ENCODE peak calls at places on chromosomes 2 and 18, in six cellular contexts. H, A, I, C, Q and V are unnamed samples.

GRCh38 chr2:26175191-26175715 is 2.4 kb downstream of the GAREM2 start:
- DNase-seq in I (no peak), A (no peak), Q (no peak), H (no peak), C (no peak), V (no peak)

GRCh38 chr18:55384115-55384514 is 203.9 kb downstream of the TCF4 start:
- DNase-seq in C (no peak), A (no peak), I (no peak), H (no peak), Q (no peak), V (no peak)

GRCh38 chr2:189841019-189841418 is 56.8 kb downstream of the PMS1 start:
- DNase-seq in Q (no peak), C (no peak), H (no peak), A (no peak), I (no peak), V (no peak)

GRCh38 chr2:27323592-27324285 is 842 bp upstream of the MPV17 start:
- DNase-seq in I (no peak), A (no peak), H (no peak), C (no peak), Q (no peak), V (no peak)

GRCh38 chr2:231684314-231685223 is 23.8 kb upstream of the PTMA start:
- DNase-seq in A (no peak), C (no peak), I (no peak), Q (no peak), H (no peak), V (no peak)

GRCh38 chr2:241701155-241701404 is 759 bp upstream of the ING5 start:
- DNase-seq in C (no peak), A (no peak), I (no peak), H (peak; percentile 73), Q (no peak), V (no peak)

GRCh38 chr2:154992826-154993225 is 294.3 kb downstream of the KCNJ3 start:
- DNase-seq in I (no peak), Q (no peak), C (no peak), A (no peak), H (no peak), V (no peak)

GRCh38 chr18:36454848-36455458 is 157.4 kb downstream of the FHOD3 start:
- DNase-seq in Q (no peak), C (no peak), I (no peak), H (no peak), A (no peak), V (no peak)

GRCh38 chr2:219912530-219912929 is 285.1 kb downstream of the SLC4A3 start:
- DNase-seq in Q (no peak), C (no peak), A (no peak), I (no peak), H (peak; percentile 62), V (no peak)

GRCh38 chr2:128177315-128177714 is 86.3 kb downstream of the UGGT1 start:
- DNase-seq in H (no peak), C (no peak), I (no peak), Q (no peak), A (no peak), V (no peak)

GRCh38 chr18:29436459-29436858 is 1259.5 kb upstream of the CDH2 start:
- DNase-seq in C (no peak), Q (no peak), I (no peak), A (no peak), H (no peak), V (no peak)

GRCh38 chr2:231487197-231487596 is 22.9 kb upstream of the NCL start:
- DNase-seq in Q (no peak), C (no peak), H (no peak), A (no peak), I (no peak), V (no peak)

GRCh38 chr2:53520630-53520940 is 247.0 kb upstream of the CHAC2 start:
- DNase-seq in Q (no peak), A (no peak), I (no peak), C (no peak), H (no peak), V (no peak)

GRCh38 chr2:46549159-46549902 is 70.0 kb downstream of the TMEM247 start:
- DNase-seq in H (no peak), I (no peak), Q (no peak), C (no peak), A (no peak), V (no peak)

GRCh38 chr2:46545015-46545839 is 65.9 kb downstream of the TMEM247 start:
- DNase-seq in Q (no peak), H (no peak), C (no peak), A (no peak), I (no peak), V (no peak)

GRCh38 chr2:46548521-46549144 is 69.3 kb downstream of the TMEM247 start:
- DNase-seq in A (no peak), C (no peak), Q (no peak), I (no peak), H (no peak), V (no peak)

GRCh38 chr2:46548103-46548486 is 68.7 kb downstream of the TMEM247 start:
- DNase-seq in H (no peak), I (peak; percentile 73), A (no peak), C (no peak), Q (peak; percentile 85), V (no peak)

GRCh38 chr2:46547223-46548102 is 68.1 kb downstream of the TMEM247 start:
- DNase-seq in C (no peak), H (no peak), Q (peak; percentile 87), I (peak; percentile 78), A (no peak), V (peak; percentile 68)
- H3K4me1 ChIP-seq in C (peaks cover 1% of the 10 kb centered on the region), H (peaks cover 3% of the 10 kb centered on the region), Q (peaks cover 2% of the 10 kb centered on the region), I (peaks cover 81% of the 10 kb centered on the region), A (peaks cover 4% of the 10 kb centered on the region), V (peaks cover 54% of the 10 kb centered on the region)

DNA sequence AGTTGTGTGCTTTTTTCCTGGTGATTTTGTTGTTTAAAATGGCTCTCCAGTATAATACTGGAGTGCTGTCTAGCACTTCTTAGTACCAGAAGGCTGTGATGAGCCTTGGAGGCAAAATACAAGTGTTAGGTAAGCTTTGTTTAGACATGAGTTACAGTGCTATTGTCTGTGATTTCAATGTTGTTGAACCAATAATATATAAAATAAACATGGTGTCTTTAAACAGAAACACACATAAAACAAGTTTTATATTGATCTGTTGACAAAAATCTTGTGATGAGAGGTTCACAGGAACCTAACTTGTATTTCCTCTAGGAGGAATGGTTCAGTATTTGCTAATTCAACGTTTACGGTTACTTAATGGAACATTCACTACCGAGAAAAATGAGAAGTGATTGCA is 5.0 kb upstream of the FAM171B start:
- DNase-seq in I (no peak), A (no peak), C (no peak), H (no peak), Q (no peak), V (no peak)
- H3K9me3 ChIP-seq in I (peaks cover 8% of the 10 kb centered on the region), A (no peaks in the 10 kb centered on the region), C (no peaks in the 10 kb centered on the region), H (peaks cover 5% of the 10 kb centered on the region), Q (no peaks in the 10 kb centered on the region), V (no peaks in the 10 kb centered on the region)

DNA sequence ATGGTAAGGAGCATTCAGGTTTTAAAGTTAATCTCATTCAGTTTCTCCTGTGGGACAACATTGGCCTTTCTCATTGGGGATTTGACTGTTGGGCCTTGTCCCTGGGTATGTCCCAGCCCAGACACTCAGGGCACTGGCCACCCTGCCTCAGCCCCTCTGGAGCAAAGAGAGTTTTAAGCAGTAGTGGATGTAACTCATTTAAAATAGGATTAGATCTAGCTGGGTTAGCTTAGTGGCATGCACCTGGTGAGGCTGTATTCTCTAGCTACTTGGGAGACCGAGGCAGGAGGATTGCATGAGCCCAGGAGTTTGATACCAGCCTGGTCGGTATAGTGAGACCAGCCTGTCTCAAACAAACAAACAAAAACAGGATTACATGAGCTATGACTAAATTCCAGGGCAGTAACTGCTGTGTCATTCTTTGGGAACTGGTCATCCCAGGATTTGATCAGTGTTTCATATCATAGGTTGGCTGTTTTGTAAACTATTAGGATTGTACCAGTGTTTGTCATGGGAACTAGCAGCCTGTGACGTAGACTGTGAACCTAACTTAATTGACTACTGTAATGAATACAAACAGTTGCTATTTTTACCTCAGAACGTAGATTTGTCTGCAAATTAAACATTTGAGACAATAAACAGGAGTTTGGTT is 12.5 kb downstream of the INPP4A start:
- DNase-seq in Q (no peak), A (no peak), I (no peak), C (no peak), H (peak; percentile 99), V (no peak)
- H3K4me1 ChIP-seq in Q (peaks cover 3% of the 10 kb centered on the region), A (no peaks in the 10 kb centered on the region), I (peaks cover 26% of the 10 kb centered on the region), C (peaks cover 9% of the 10 kb centered on the region), H (peaks cover 33% of the 10 kb centered on the region), V (peaks cover 4% of the 10 kb centered on the region)

DNA sequence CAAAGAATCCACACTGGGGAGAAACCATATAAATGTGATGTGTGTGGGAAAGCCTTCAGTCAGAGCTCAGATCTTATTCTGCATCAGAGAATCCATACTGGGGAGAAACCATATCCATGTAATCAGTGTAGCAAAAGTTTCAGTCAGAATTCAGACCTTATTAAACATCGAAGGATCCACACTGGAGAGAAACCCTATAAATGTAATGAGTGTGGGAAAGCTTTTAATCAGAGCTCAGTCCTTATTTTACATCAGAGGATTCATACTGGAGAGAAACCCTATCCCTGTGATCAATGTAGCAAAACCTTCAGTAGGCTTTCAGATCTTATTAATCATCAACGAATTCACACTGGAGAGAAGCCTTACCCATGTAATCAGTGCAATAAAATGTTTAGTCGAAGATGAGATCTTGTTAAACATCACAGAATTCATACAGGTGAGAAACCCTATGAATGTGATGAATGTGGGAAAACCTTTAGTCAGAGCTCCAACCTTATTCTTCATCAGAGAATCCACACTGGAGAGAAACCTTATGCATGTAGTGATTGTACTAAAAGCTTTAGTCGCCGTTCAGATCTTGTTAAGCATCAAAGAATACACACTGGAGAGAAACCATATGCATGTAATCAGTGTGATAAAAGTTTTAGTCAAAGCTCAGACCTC is 16.7 kb upstream of the ZSCAN30 start:
- DNase-seq in I (no peak), Q (no peak), C (no peak), H (no peak), A (no peak), V (no peak)
- H3K9me3 ChIP-seq in I (peaks cover 92% of the 10 kb centered on the region), Q (peaks cover 13% of the 10 kb centered on the region), C (peaks cover 1% of the 10 kb centered on the region), H (peaks cover 74% of the 10 kb centered on the region), A (peaks cover 33% of the 10 kb centered on the region), V (peaks cover 54% of the 10 kb centered on the region)

DNA sequence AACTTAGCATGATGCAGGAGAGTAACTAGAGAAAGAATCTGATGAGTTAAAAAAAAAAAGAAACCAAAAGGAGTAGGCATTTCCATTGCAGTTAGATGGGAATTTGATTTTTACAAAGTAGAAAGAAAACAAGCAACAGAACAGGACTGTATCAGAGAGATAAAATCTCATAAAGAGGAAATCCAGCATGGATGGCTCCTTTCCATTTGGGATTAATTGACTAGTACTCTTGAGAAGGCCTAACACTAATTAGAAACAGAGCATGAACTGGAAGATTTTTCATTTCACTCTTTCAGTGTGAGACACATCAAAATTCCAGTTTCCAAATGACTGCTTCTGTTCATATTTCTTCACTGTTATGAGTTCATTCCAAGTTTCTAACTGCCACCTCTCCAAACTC is 108.6 kb upstream of the PIEZO2 start:
- DNase-seq in A (no peak), I (no peak), H (no peak), Q (no peak), C (no peak), V (no peak)
- H3K4me1 ChIP-seq in A (no peaks in the 10 kb centered on the region), I (no peaks in the 10 kb centered on the region), H (no peaks in the 10 kb centered on the region), Q (no peaks in the 10 kb centered on the region), C (peaks cover 3% of the 10 kb centered on the region), V (no peaks in the 10 kb centered on the region)